ENCODE peak calls at places on chromosomes 7 and 10, in seven cellular contexts. One of them, this sample, is unnamed.

GRCh38 chr10:89458289-89458688 is 43.9 kb downstream of the IFIT5 start:
- DNase-seq in GM12878: no peak
- DNase-seq in kidney: no peak
- DNase-seq in activated naive CD4-positive, alpha-beta T cell treated with Interleukin-2 at 50 U/mL for 16 hours: no peak
- DNase-seq in H9: no peak
- DNase-seq in GM12892: no peak
- DNase-seq in activated CD8-positive, alpha-beta memory T cell treated with anti-CD3 and anti-CD28 coated beads, Interleukin-2, amount 50 U/mL, for 48 hours: no peak
- DNase-seq in this sample: no peak

GRCh38 chr10:132547421-132547861 is 9.9 kb downstream of the INPP5A start:
- DNase-seq in activated naive CD4-positive, alpha-beta T cell treated with Interleukin-2 at 50 U/mL for 16 hours: no peak
- DNase-seq in activated CD8-positive, alpha-beta memory T cell treated with anti-CD3 and anti-CD28 coated beads, Interleukin-2, amount 50 U/mL, for 48 hours: peak
- DNase-seq in GM12892: no peak
- DNase-seq in H9: no peak
- DNase-seq in GM12878: no peak
- DNase-seq in kidney: peak
- DNase-seq in this sample: no peak

GRCh38 chr7:17986826-17987225 is 40.8 kb downstream of the PRPS1L1 start:
- DNase-seq in GM12878: no peak
- DNase-seq in H9: no peak
- DNase-seq in kidney: no peak
- DNase-seq in GM12892: no peak
- DNase-seq in activated CD8-positive, alpha-beta memory T cell treated with anti-CD3 and anti-CD28 coated beads, Interleukin-2, amount 50 U/mL, for 48 hours: no peak
- DNase-seq in activated naive CD4-positive, alpha-beta T cell treated with Interleukin-2 at 50 U/mL for 16 hours: no peak
- DNase-seq in this sample: no peak

GRCh38 chr7:83930262-83930661 is 264.3 kb downstream of the SEMA3A start:
- DNase-seq in kidney: no peak
- DNase-seq in activated CD8-positive, alpha-beta memory T cell treated with anti-CD3 and anti-CD28 coated beads, Interleukin-2, amount 50 U/mL, for 48 hours: no peak
- DNase-seq in GM12878: no peak
- DNase-seq in GM12892: no peak
- DNase-seq in H9: no peak
- DNase-seq in activated naive CD4-positive, alpha-beta T cell treated with Interleukin-2 at 50 U/mL for 16 hours: no peak
- DNase-seq in this sample: no peak

GRCh38 chr10:53765311-53765710 is 992.7 kb upstream of the MBL2 start:
- DNase-seq in H9: no peak
- DNase-seq in activated CD8-positive, alpha-beta memory T cell treated with anti-CD3 and anti-CD28 coated beads, Interleukin-2, amount 50 U/mL, for 48 hours: no peak
- DNase-seq in kidney: no peak
- DNase-seq in GM12878: no peak
- DNase-seq in activated naive CD4-positive, alpha-beta T cell treated with Interleukin-2 at 50 U/mL for 16 hours: no peak
- DNase-seq in GM12892: no peak
- DNase-seq in this sample: no peak

GRCh38 chr10:90162464-90162863 is 461.1 kb downstream of the KIF20B start:
- DNase-seq in kidney: no peak
- DNase-seq in activated CD8-positive, alpha-beta memory T cell treated with anti-CD3 and anti-CD28 coated beads, Interleukin-2, amount 50 U/mL, for 48 hours: no peak
- DNase-seq in activated naive CD4-positive, alpha-beta T cell treated with Interleukin-2 at 50 U/mL for 16 hours: no peak
- DNase-seq in GM12878: no peak
- DNase-seq in GM12892: no peak
- DNase-seq in H9: no peak
- DNase-seq in this sample: no peak

GRCh38 chr7:135501402-135501801 is 8.5 kb downstream of the CNOT4 start:
- DNase-seq in activated naive CD4-positive, alpha-beta T cell treated with Interleukin-2 at 50 U/mL for 16 hours: no peak
- DNase-seq in GM12878: no peak
- DNase-seq in GM12892: no peak
- DNase-seq in H9: no peak
- DNase-seq in activated CD8-positive, alpha-beta memory T cell treated with anti-CD3 and anti-CD28 coated beads, Interleukin-2, amount 50 U/mL, for 48 hours: no peak
- DNase-seq in kidney: no peak
- DNase-seq in this sample: no peak

GRCh38 chr10:70286616-70287015 is 2.8 kb upstream of the NPFFR1 start:
- DNase-seq in activated naive CD4-positive, alpha-beta T cell treated with Interleukin-2 at 50 U/mL for 16 hours: no peak
- DNase-seq in GM12878: no peak
- DNase-seq in H9: no peak
- DNase-seq in kidney: no peak
- DNase-seq in GM12892: no peak
- DNase-seq in activated CD8-positive, alpha-beta memory T cell treated with anti-CD3 and anti-CD28 coated beads, Interleukin-2, amount 50 U/mL, for 48 hours: no peak
- DNase-seq in this sample: no peak

GRCh38 chr7:154744226-154744860 is 258.6 kb downstream of the PAXIP1 start:
- DNase-seq in activated naive CD4-positive, alpha-beta T cell treated with Interleukin-2 at 50 U/mL for 16 hours: no peak
- DNase-seq in GM12878: no peak
- DNase-seq in GM12892: peak
- DNase-seq in kidney: no peak
- DNase-seq in H9: peak
- DNase-seq in activated CD8-positive, alpha-beta memory T cell treated with anti-CD3 and anti-CD28 coated beads, Interleukin-2, amount 50 U/mL, for 48 hours: peak
- DNase-seq in this sample: peak

GRCh38 chr10:112815238-112816032 is 134.6 kb upstream of the TCF7L2 start:
- DNase-seq in kidney: peak
- DNase-seq in activated naive CD4-positive, alpha-beta T cell treated with Interleukin-2 at 50 U/mL for 16 hours: no peak
- DNase-seq in H9: no peak
- DNase-seq in GM12892: no peak
- DNase-seq in GM12878: no peak
- DNase-seq in activated CD8-positive, alpha-beta memory T cell treated with anti-CD3 and anti-CD28 coated beads, Interleukin-2, amount 50 U/mL, for 48 hours: no peak
- DNase-seq in this sample: no peak

This sample was measured in mucosa of gallbladder.